ENCODE peak calls at places on chromosomes 3 and 15, in seven cellular contexts. H is CD8-positive, alpha-beta T cell; K is GM20000; B is foreskin melanocyte; T is HAP-1; Q is T-helper 9 cell; J is progenitor cell of endocrine pancreas. W is an unnamed sample.

GRCh38 chr3:150757768-150758167 is 5.2 kb downstream of the SIAH2 start:
- DNase-seq in H (no peak), B (no peak), K (no peak), T (no peak), J (no peak), Q (no peak), W (no peak)

GRCh38 chr3:139677341-139678155 is at the start of gene NMNAT3:
- DNase-seq in H (peak), T (peak), Q (peak), J (peak), K (peak), B (peak), W (peak)

GRCh38 chr3:153038779-153039178 is 123.2 kb upstream of the RAP2B start:
- DNase-seq in K (no peak), H (no peak), J (no peak), Q (no peak), T (no peak), B (no peak), W (no peak)

GRCh38 chr3:175075269-175075668 is 216.1 kb downstream of the NAALADL2 start:
- DNase-seq in B (peak), T (no peak), J (no peak), H (no peak), Q (no peak), K (no peak), W (no peak)

GRCh38 chr3:134367412-134367811 is 6.8 kb downstream of the AMOTL2 start:
- DNase-seq in J (no peak), K (no peak), Q (no peak), H (no peak), B (no peak), T (no peak), W (no peak)

GRCh38 chr3:50660386-50660785 is 14.3 kb upstream of the DOCK3 start:
- DNase-seq in B (no peak), T (no peak), J (no peak), K (no peak), H (no peak), Q (no peak), W (no peak)

GRCh38 chr15:82021992-82022391 is 23.8 kb downstream of the MEX3B start:
- DNase-seq in H (no peak), B (no peak), K (no peak), J (no peak), T (no peak), Q (no peak), W (no peak)

GRCh38 chr3:146160233-146160963 is 586 bp downstream of the PLOD2 start:
- DNase-seq in T (peak), J (peak), B (peak), H (no peak), K (peak), Q (no peak), W (peak)

GRCh38 chr3:114850913-114851312 is 296.2 kb downstream of the ZBTB20 start:
- DNase-seq in Q (no peak), B (peak), J (no peak), T (no peak), K (no peak), H (no peak), W (no peak)

GRCh38 chr3:20974389-20974788 is 776.6 kb downstream of the ZNF385D start:
- DNase-seq in Q (no peak), J (no peak), H (no peak), T (no peak), B (no peak), K (no peak), W (no peak)

GRCh38 chr15:29364429-29365078 is 94.9 kb upstream of the NSMCE3 start:
- DNase-seq in J (no peak), T (no peak), Q (no peak), K (no peak), H (no peak), B (peak), W (no peak)

GRCh38 chr15:40461958-40462357 is 8.8 kb upstream of the CHST14 start:
- DNase-seq in B (no peak), H (no peak), Q (no peak), J (no peak), T (no peak), K (no peak), W (no peak)

GRCh38 chr15:86444527-86444926 is 364.9 kb downstream of the AGBL1 start:
- DNase-seq in H (no peak), Q (no peak), T (no peak), K (no peak), J (no peak), B (no peak), W (peak)

GRCh38 chr15:34335176-34335575 is 2.4 kb downstream of the SLC12A6 start:
- DNase-seq in B (no peak), T (no peak), J (no peak), Q (no peak), K (no peak), H (no peak), W (no peak)

GRCh38 chr3:161977063-161977462 is 480.5 kb downstream of the OTOL1 start:
- DNase-seq in H (no peak), T (no peak), B (peak), J (no peak), Q (no peak), K (no peak), W (no peak)

GRCh38 chr15:51270706-51271105 is 67.7 kb downstream of the CYP19A1 start:
- DNase-seq in H (no peak), Q (no peak), K (no peak), T (no peak), J (no peak), B (peak), W (no peak)

GRCh38 chr15:56760186-56760585 is 26.9 kb upstream of the ZNF280D start:
- DNase-seq in K (no peak), B (no peak), J (no peak), H (no peak), Q (no peak), T (peak), W (no peak)

GRCh38 chr3:81863714-81864113 is 102.3 kb upstream of the GBE1 start:
- DNase-seq in T (no peak), Q (no peak), K (no peak), B (no peak), H (no peak), J (no peak), W (no peak)

W was measured in H1.